ENCODE peak calls at places on chromosomes 5 and 9, in ten cellular contexts. K is Ammon's horn; Y is NCI-H2029; X is memory B cell; G is NCI-H2081; T is aorta; A is activated effector memory CD4-positive, alpha-beta T cell treated with Interleukin-2 at 50 U/mL for 16 hours; O is RPMI8226; D is amygdala; J is T1000. Q is an unnamed sample.

GRCh38 chr9:82467478-82467877 is 478.9 kb downstream of the SPATA31D1 start:
- DNase-seq in K (no peak), Y (no peak), X (no peak), G (no peak), T (no peak), A (no peak), O (no peak), D (no peak), J (no peak), Q (no peak)

GRCh38 chr5:98635631-98636030 is 137.8 kb upstream of the RGMB start:
- DNase-seq in K (no peak), Y (no peak), X (no peak), G (no peak), T (no peak), A (no peak), O (no peak), D (no peak), J (no peak), Q (no peak)

GRCh38 chr9:133794006-133794760 is 56.0 kb upstream of the SARDH start:
- DNase-seq in K (no peak), Y (no peak), X (no peak), G (no peak), T (no peak), A (no peak), O (no peak), D (no peak), J (no peak), Q (no peak)

GRCh38 chr5:105752801-105753200 is 1917.9 kb downstream of the EFNA5 start:
- DNase-seq in K (no peak), Y (no peak), X (no peak), G (no peak), T (no peak), A (no peak), O (no peak), D (no peak), J (no peak), Q (no peak)

GRCh38 chr9:3006917-3007316 is 163.0 kb upstream of the PUM3 start:
- DNase-seq in K (no peak), Y (no peak), X (no peak), G (no peak), T (no peak), A (no peak), O (no peak), D (no peak), J (no peak), Q (no peak)

GRCh38 chr5:140321796-140322195 is 18.9 kb upstream of the PFDN1 start:
- DNase-seq in K (peak), Y (no peak), X (no peak), G (no peak), T (no peak), A (no peak), O (peak), D (no peak), J (no peak), Q (peak)

GRCh38 chr9:36788534-36788933 is 215.8 kb downstream of the MELK start:
- DNase-seq in K (no peak), Y (no peak), X (no peak), G (no peak), T (no peak), A (no peak), O (peak), D (no peak), J (no peak), Q (no peak)

GRCh38 chr9:135583686-135584011 is 22.1 kb downstream of the PAEP start:
- DNase-seq in K (no peak), Y (no peak), X (no peak), G (no peak), T (peak), A (no peak), O (no peak), D (no peak), J (no peak), Q (no peak)

GRCh38 chr9:88923653-88924284 is 67.5 kb upstream of the S1PR3 start:
- DNase-seq in K (no peak), Y (no peak), X (no peak), G (no peak), T (no peak), A (no peak), O (no peak), D (no peak), J (no peak), Q (peak)